ENCODE peak calls at places on chromosome 22, in six cellular contexts. K is cardiac muscle cell; Q is stimulated activated CD4-positive, alpha-beta T cell treated with anti-CD3 and anti-CD28 coated beads, Interleukin-4, amount 100 ng/mL, for 24 hours; V is AG08395; I is SK-MEL-5; Z is renal cortical epithelial cell. L is an unnamed sample.
A peak's percentile ranks its signal among the peaks of the same experiment; 100 is the strongest.

GRCh38 chr22:33873186-33873585 is 47.1 kb downstream of the LARGE1 start:
- DNase-seq in I (no peak), Z (no peak), K (no peak), Q (no peak), V (peak; percentile 28), L (no peak)

GRCh38 chr22:46557736-46558480 is 20.5 kb upstream of the CELSR1 start:
- DNase-seq in Q (no peak), Z (no peak), K (no peak), I (no peak), V (no peak), L (no peak)

GRCh38 chr22:45227645-45228400 is 12.9 kb downstream of the KIAA0930 start:
- DNase-seq in K (no peak), Z (no peak), V (no peak), I (no peak), Q (no peak), L (no peak)

GRCh38 chr22:27632451-27633295 is 168.9 kb downstream of the MN1 start:
- DNase-seq in I (no peak), Q (no peak), K (no peak), Z (no peak), V (no peak), L (no peak)

GRCh38 chr22:47835726-47836125 is 1073.3 kb downstream of the TBC1D22A start:
- DNase-seq in K (peak; percentile 4), V (peak; percentile 85), Q (no peak), Z (peak; percentile 23), I (peak; percentile 55), L (peak; percentile 13)

GRCh38 chr22:50236731-50237409 is 8.0 kb downstream of the TUBGCP6 start:
- DNase-seq in I (peak; percentile 40), Q (no peak), V (peak; percentile 45), K (no peak), Z (no peak), L (peak; percentile 44)

GRCh38 chr22:19038728-19039447 is 83.3 kb downstream of the DGCR2 start:
- DNase-seq in K (no peak), I (no peak), Z (no peak), Q (no peak), V (no peak), L (no peak)

GRCh38 chr22:20223421-20224245 is 44.5 kb downstream of the RTN4R start:
- DNase-seq in K (no peak), V (no peak), Q (no peak), Z (no peak), I (no peak), L (no peak)

GRCh38 chr22:36287881-36288515 is 35.1 kb downstream of the APOL1 start:
- DNase-seq in I (no peak), V (no peak), Z (no peak), K (no peak), Q (no peak), L (no peak)

GRCh38 chr22:45331486-45331885 is 21.8 kb downstream of the FAM118A start:
- DNase-seq in K (no peak), V (no peak), Z (no peak), I (no peak), Q (no peak), L (no peak)

L was measured in fibroblast of pulmonary artery.